ENCODE peak calls at places on chromosome 18, in seven cellular contexts. Y, C, X, K, G, W and P are unnamed samples.

GRCh38 chr18:8847066-8847755 is 141.9 kb downstream of the MTCL1 start:
- DNase-seq in G (no peak), Y (no peak), X (no peak), K (no peak), W (no peak), C (no peak), P (no peak)

GRCh38 chr18:57846258-57846657 is 43.1 kb upstream of the ATP8B1 start:
- DNase-seq in X (no peak), G (no peak), Y (peak; percentile 78), W (no peak), C (peak; percentile 64), K (no peak), P (no peak)

GRCh38 chr18:37582306-37582705 is 16.7 kb upstream of the CELF4 start:
- DNase-seq in X (no peak), K (no peak), W (no peak), G (no peak), C (no peak), Y (no peak), P (no peak)

GRCh38 chr18:38243291-38243690 is 677.7 kb upstream of the CELF4 start:
- DNase-seq in K (no peak), X (no peak), Y (no peak), W (no peak), C (no peak), G (no peak), P (no peak)

GRCh38 chr18:39435209-39435608 is 1869.6 kb upstream of the CELF4 start:
- DNase-seq in X (no peak), G (no peak), W (no peak), Y (no peak), K (no peak), C (no peak), P (no peak)

GRCh38 chr18:75226301-75226955 is 15.8 kb downstream of the TSHZ1 start:
- DNase-seq in G (no peak), Y (peak; percentile 25), C (peak; percentile 60), W (no peak), K (no peak), X (no peak), P (no peak)

GRCh38 chr18:46169464-46169941 is 65.3 kb downstream of the HAUS1 start:
- DNase-seq in G (no peak), W (no peak), C (no peak), X (no peak), Y (peak; percentile 50), K (no peak), P (no peak)

GRCh38 chr18:22398464-22398863 is 19.3 kb downstream of the CTAGE1 start:
- DNase-seq in K (no peak), G (no peak), Y (no peak), X (no peak), W (no peak), C (no peak), P (no peak)

GRCh38 chr18:57353940-57354461 is 1.6 kb downstream of the ST8SIA3 start:
- DNase-seq in C (peak; percentile 85), W (peak; percentile 23), X (no peak), G (no peak), Y (peak; percentile 54), K (no peak), P (peak; percentile 50)

GRCh38 chr18:73962251-73962650 is 185.4 kb downstream of the FBXO15 start:
- DNase-seq in W (no peak), Y (no peak), K (no peak), C (no peak), G (no peak), X (no peak), P (no peak)

GRCh38 chr18:57780318-57781127 is 22.6 kb downstream of the ATP8B1 start:
- DNase-seq in X (no peak), W (no peak), Y (peak; percentile 37), C (no peak), G (peak; percentile 17), K (no peak), P (no peak)

GRCh38 chr18:26089247-26090129 is 925 bp downstream of the SS18 start:
- DNase-seq in W (peak; percentile 21), K (no peak), Y (no peak), G (no peak), C (peak; percentile 33), X (no peak), P (peak; percentile 32)

GRCh38 chr18:7369006-7369405 is 138.1 kb downstream of the LRRC30 start:
- DNase-seq in Y (no peak), K (no peak), C (no peak), G (no peak), W (no peak), X (no peak), P (no peak)

GRCh38 chr18:74196220-74197119 is 48.1 kb downstream of the TIMM21 start:
- DNase-seq in Y (peak; percentile 70), C (peak; percentile 77), W (peak; percentile 34), K (no peak), G (peak; percentile 36), X (no peak), P (peak; percentile 72)

GRCh38 chr18:49966090-49966489 is 152.8 kb upstream of the ACAA2 start:
- DNase-seq in K (no peak), W (no peak), Y (no peak), X (no peak), C (no peak), G (no peak), P (no peak)

GRCh38 chr18:67117804-67118203 is 398.7 kb downstream of the DSEL start:
- DNase-seq in W (no peak), K (no peak), Y (no peak), X (no peak), G (no peak), C (no peak), P (no peak)

GRCh38 chr18:35582310-35582682 is 756 bp downstream of the GALNT1 start:
- DNase-seq in K (no peak), W (no peak), X (no peak), G (no peak), Y (peak; percentile 22), C (no peak), P (no peak)

GRCh38 chr18:76518543-76519155 is 23.6 kb upstream of the ZNF516 start:
- DNase-seq in K (no peak), W (peak; percentile 23), Y (no peak), C (peak; percentile 59), X (peak; percentile 55), G (no peak), P (no peak)

GRCh38 chr18:76258209-76258608 is 236.8 kb downstream of the ZNF516 start:
- DNase-seq in G (no peak), X (no peak), K (no peak), C (no peak), Y (no peak), W (no peak), P (no peak)

GRCh38 chr18:6980363-6980762 is 137.2 kb downstream of the LAMA1 start:
- DNase-seq in C (no peak), G (no peak), Y (no peak), W (no peak), X (no peak), K (no peak), P (no peak)

GRCh38 chr18:53541924-53542323 is 682.5 kb downstream of the MBD2 start:
- DNase-seq in G (no peak), K (no peak), C (no peak), X (no peak), Y (no peak), W (no peak), P (no peak)

GRCh38 chr18:11998182-11998581 is 16.9 kb downstream of the IMPA2 start:
- DNase-seq in G (no peak), X (no peak), W (no peak), C (no peak), Y (no peak), K (no peak), P (no peak)

GRCh38 chr18:12001400-12001799 is 20.1 kb downstream of the IMPA2 start:
- DNase-seq in Y (no peak), X (no peak), G (no peak), W (no peak), C (peak; percentile 65), K (no peak), P (no peak)

GRCh38 chr18:11997466-11997865 is 16.2 kb downstream of the IMPA2 start:
- DNase-seq in W (no peak), X (no peak), G (no peak), C (no peak), K (no peak), Y (no peak), P (no peak)

GRCh38 chr18:12000072-12000659 is 18.9 kb downstream of the IMPA2 start:
- DNase-seq in C (peak; percentile 67), Y (no peak), X (no peak), W (no peak), G (no peak), K (no peak), P (no peak)

GRCh38 chr18:11999431-11999830 is 18.1 kb downstream of the IMPA2 start:
- DNase-seq in X (no peak), Y (no peak), G (no peak), K (no peak), C (no peak), W (no peak), P (no peak)
- H3K4me1 ChIP-seq in X (peaks cover 8% of the 10 kb centered on the region), Y (no peaks in the 10 kb centered on the region), G (peaks cover 8% of the 10 kb centered on the region), K (peaks cover 14% of the 10 kb centered on the region), C (peaks cover 20% of the 10 kb centered on the region), W (peaks cover 29% of the 10 kb centered on the region), P (peaks cover 3% of the 10 kb centered on the region)

GRCh38 chr18:23551978-23552377 is 34.3 kb downstream of the NPC1 start:
- DNase-seq in K (no peak), Y (no peak), X (no peak), G (no peak), C (no peak), W (no peak), P (no peak)
- H3K36me3 ChIP-seq in K (peaks cover 100% of the 10 kb centered on the region), Y (peaks cover 89% of the 10 kb centered on the region), X (peaks cover 77% of the 10 kb centered on the region), G (peaks cover 20% of the 10 kb centered on the region), C (no peaks in the 10 kb centered on the region), W (peaks cover 13% of the 10 kb centered on the region), P (peaks cover 51% of the 10 kb centered on the region)

GRCh38 chr18:10343778-10344177 is 110.7 kb upstream of the APCDD1 start:
- DNase-seq in X (no peak), K (no peak), W (no peak), G (no peak), Y (no peak), C (no peak), P (no peak)
- H3K4me1 ChIP-seq in X (no peaks in the 10 kb centered on the region), K (no peaks in the 10 kb centered on the region), W (no peaks in the 10 kb centered on the region), G (no peaks in the 10 kb centered on the region), Y (no peaks in the 10 kb centered on the region), C (peaks cover 11% of the 10 kb centered on the region), P (peaks cover 1% of the 10 kb centered on the region)

GRCh38 chr18:79694895-79695213 is 15.3 kb downstream of the CTDP1 start:
- DNase-seq in K (no peak), C (no peak), Y (no peak), X (no peak), G (no peak), W (no peak), P (no peak)

GRCh38 chr18:79697178-79697577 is 17.6 kb downstream of the CTDP1 start:
- DNase-seq in G (no peak), Y (no peak), K (no peak), W (no peak), C (no peak), X (no peak), P (no peak)

GRCh38 chr18:79693561-79694205 is 14.1 kb downstream of the CTDP1 start:
- DNase-seq in X (no peak), C (no peak), Y (no peak), K (no peak), W (no peak), G (no peak), P (peak; percentile 21)

GRCh38 chr18:79695856-79696850 is 16.6 kb downstream of the CTDP1 start:
- DNase-seq in Y (no peak), X (no peak), K (no peak), W (no peak), G (no peak), C (no peak), P (no peak)

DNA sequence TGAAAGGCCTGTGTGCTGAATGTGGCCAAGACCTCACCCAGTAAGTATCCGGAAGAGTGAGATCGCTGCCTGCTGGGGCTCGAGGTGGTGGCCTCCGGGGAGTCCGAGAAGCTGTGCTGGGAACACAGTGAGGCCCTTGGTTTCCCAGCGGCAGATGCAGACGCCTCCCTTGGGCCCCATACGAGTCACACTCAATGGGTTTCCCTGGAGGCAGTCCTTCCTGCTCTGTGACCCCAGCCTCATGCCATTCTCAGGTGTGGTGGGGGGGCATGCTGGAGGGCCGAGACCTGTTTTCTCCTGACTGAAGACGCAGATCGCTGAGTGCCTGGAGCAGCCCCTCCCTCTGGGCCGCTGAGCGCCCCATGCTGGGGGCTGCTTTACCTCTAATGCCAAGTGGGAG is 15.7 kb downstream of the CTDP1 start:
- DNase-seq in Y (no peak), K (no peak), W (no peak), X (no peak), G (no peak), C (peak; percentile 30), P (no peak)
- H3K36me3 ChIP-seq in Y (peaks cover 32% of the 10 kb centered on the region), K (peaks cover 49% of the 10 kb centered on the region), W (peaks cover 8% of the 10 kb centered on the region), X (peaks cover 51% of the 10 kb centered on the region), G (peaks cover 29% of the 10 kb centered on the region), C (no peaks in the 10 kb centered on the region), P (peaks cover 13% of the 10 kb centered on the region)